ENCODE peak calls at places on chromosomes 2 and 18, in nine cellular contexts. One of them, this sample, is unnamed.

GRCh38 chr2:175293776-175294175 is 112.3 kb upstream of the ATP5MC3 start:
- DNase-seq in progenitor cell of endocrine pancreas: no peak
- DNase-seq in ovary: no peak
- DNase-seq in astrocyte of the cerebellum: no peak
- DNase-seq in cardiac fibroblast: no peak
- DNase-seq in upper lobe of right lung: no peak
- DNase-seq in type B pancreatic cell: no peak
- DNase-seq in HCT116: peak; percentile 7
- DNase-seq in mesothelial cell of epicardium: no peak
- DNase-seq in this sample: no peak

GRCh38 chr2:37875332-37875976 is 49.6 kb upstream of the RMDN2 start:
- DNase-seq in type B pancreatic cell: no peak
- DNase-seq in progenitor cell of endocrine pancreas: no peak
- DNase-seq in upper lobe of right lung: no peak
- DNase-seq in HCT116: no peak
- DNase-seq in cardiac fibroblast: no peak
- DNase-seq in astrocyte of the cerebellum: no peak
- DNase-seq in mesothelial cell of epicardium: no peak
- DNase-seq in ovary: no peak
- DNase-seq in this sample: peak; percentile 34

GRCh38 chr2:129620411-129620810 is 359.1 kb upstream of the RAB6C start:
- DNase-seq in progenitor cell of endocrine pancreas: no peak
- DNase-seq in astrocyte of the cerebellum: no peak
- DNase-seq in mesothelial cell of epicardium: no peak
- DNase-seq in HCT116: no peak
- DNase-seq in upper lobe of right lung: no peak
- DNase-seq in ovary: no peak
- DNase-seq in type B pancreatic cell: no peak
- DNase-seq in cardiac fibroblast: no peak
- DNase-seq in this sample: no peak

GRCh38 chr18:79106084-79106483 is 36.9 kb downstream of the ATP9B start:
- DNase-seq in ovary: no peak
- DNase-seq in progenitor cell of endocrine pancreas: no peak
- DNase-seq in upper lobe of right lung: no peak
- DNase-seq in cardiac fibroblast: no peak
- DNase-seq in astrocyte of the cerebellum: no peak
- DNase-seq in type B pancreatic cell: no peak
- DNase-seq in mesothelial cell of epicardium: no peak
- DNase-seq in HCT116: no peak
- DNase-seq in this sample: no peak

GRCh38 chr2:152686308-152686707 is 31.0 kb downstream of the PRPF40A start:
- DNase-seq in type B pancreatic cell: no peak
- DNase-seq in HCT116: no peak
- DNase-seq in progenitor cell of endocrine pancreas: no peak
- DNase-seq in astrocyte of the cerebellum: no peak
- DNase-seq in upper lobe of right lung: no peak
- DNase-seq in ovary: no peak
- DNase-seq in cardiac fibroblast: no peak
- DNase-seq in mesothelial cell of epicardium: no peak
- DNase-seq in this sample: no peak

GRCh38 chr2:6806605-6807004 is 59.1 kb downstream of the CMPK2 start:
- DNase-seq in cardiac fibroblast: no peak
- DNase-seq in progenitor cell of endocrine pancreas: no peak
- DNase-seq in type B pancreatic cell: no peak
- DNase-seq in HCT116: no peak
- DNase-seq in mesothelial cell of epicardium: no peak
- DNase-seq in upper lobe of right lung: no peak
- DNase-seq in astrocyte of the cerebellum: no peak
- DNase-seq in ovary: no peak
- DNase-seq in this sample: no peak

GRCh38 chr18:39796413-39796812 is 2158.6 kb upstream of the PIK3C3 start:
- DNase-seq in mesothelial cell of epicardium: no peak
- DNase-seq in type B pancreatic cell: no peak
- DNase-seq in cardiac fibroblast: peak; percentile 10
- DNase-seq in HCT116: no peak
- DNase-seq in astrocyte of the cerebellum: no peak
- DNase-seq in upper lobe of right lung: no peak
- DNase-seq in ovary: no peak
- DNase-seq in progenitor cell of endocrine pancreas: no peak
- DNase-seq in this sample: no peak

GRCh38 chr2:190819835-190820234 is 60.8 kb upstream of the GLS start:
- DNase-seq in astrocyte of the cerebellum: no peak
- DNase-seq in type B pancreatic cell: no peak
- DNase-seq in mesothelial cell of epicardium: no peak
- DNase-seq in HCT116: no peak
- DNase-seq in upper lobe of right lung: no peak
- DNase-seq in cardiac fibroblast: peak; percentile 90
- DNase-seq in ovary: no peak
- DNase-seq in progenitor cell of endocrine pancreas: no peak
- DNase-seq in this sample: no peak

GRCh38 chr2:139867601-139868226 is 1087.5 kb upstream of the NXPH2 start:
- DNase-seq in upper lobe of right lung: no peak
- DNase-seq in cardiac fibroblast: no peak
- DNase-seq in progenitor cell of endocrine pancreas: no peak
- DNase-seq in astrocyte of the cerebellum: no peak
- DNase-seq in mesothelial cell of epicardium: no peak
- DNase-seq in HCT116: no peak
- DNase-seq in type B pancreatic cell: no peak
- DNase-seq in ovary: no peak
- DNase-seq in this sample: no peak

GRCh38 chr18:12048827-12049175 is 44.8 kb upstream of the ANKRD62 start:
- DNase-seq in upper lobe of right lung: no peak
- DNase-seq in mesothelial cell of epicardium: no peak
- DNase-seq in progenitor cell of endocrine pancreas: no peak
- DNase-seq in HCT116: no peak
- DNase-seq in astrocyte of the cerebellum: peak; percentile 61
- DNase-seq in cardiac fibroblast: no peak
- DNase-seq in type B pancreatic cell: no peak
- DNase-seq in ovary: no peak
- DNase-seq in this sample: no peak

GRCh38 chr2:130864830-130865229 is 28.1 kb downstream of the ARHGEF4 start:
- DNase-seq in ovary: peak; percentile 62
- DNase-seq in type B pancreatic cell: no peak
- DNase-seq in cardiac fibroblast: peak; percentile 96
- DNase-seq in upper lobe of right lung: peak; percentile 67
- DNase-seq in mesothelial cell of epicardium: no peak
- DNase-seq in progenitor cell of endocrine pancreas: no peak
- DNase-seq in HCT116: peak; percentile 50
- DNase-seq in astrocyte of the cerebellum: peak; percentile 8
- DNase-seq in this sample: no peak

GRCh38 chr2:103739216-103739615 is 977.4 kb downstream of the TMEM182 start:
- DNase-seq in upper lobe of right lung: no peak
- DNase-seq in cardiac fibroblast: no peak
- DNase-seq in ovary: no peak
- DNase-seq in HCT116: no peak
- DNase-seq in type B pancreatic cell: no peak
- DNase-seq in progenitor cell of endocrine pancreas: no peak
- DNase-seq in mesothelial cell of epicardium: no peak
- DNase-seq in astrocyte of the cerebellum: no peak
- DNase-seq in this sample: no peak

DNA sequence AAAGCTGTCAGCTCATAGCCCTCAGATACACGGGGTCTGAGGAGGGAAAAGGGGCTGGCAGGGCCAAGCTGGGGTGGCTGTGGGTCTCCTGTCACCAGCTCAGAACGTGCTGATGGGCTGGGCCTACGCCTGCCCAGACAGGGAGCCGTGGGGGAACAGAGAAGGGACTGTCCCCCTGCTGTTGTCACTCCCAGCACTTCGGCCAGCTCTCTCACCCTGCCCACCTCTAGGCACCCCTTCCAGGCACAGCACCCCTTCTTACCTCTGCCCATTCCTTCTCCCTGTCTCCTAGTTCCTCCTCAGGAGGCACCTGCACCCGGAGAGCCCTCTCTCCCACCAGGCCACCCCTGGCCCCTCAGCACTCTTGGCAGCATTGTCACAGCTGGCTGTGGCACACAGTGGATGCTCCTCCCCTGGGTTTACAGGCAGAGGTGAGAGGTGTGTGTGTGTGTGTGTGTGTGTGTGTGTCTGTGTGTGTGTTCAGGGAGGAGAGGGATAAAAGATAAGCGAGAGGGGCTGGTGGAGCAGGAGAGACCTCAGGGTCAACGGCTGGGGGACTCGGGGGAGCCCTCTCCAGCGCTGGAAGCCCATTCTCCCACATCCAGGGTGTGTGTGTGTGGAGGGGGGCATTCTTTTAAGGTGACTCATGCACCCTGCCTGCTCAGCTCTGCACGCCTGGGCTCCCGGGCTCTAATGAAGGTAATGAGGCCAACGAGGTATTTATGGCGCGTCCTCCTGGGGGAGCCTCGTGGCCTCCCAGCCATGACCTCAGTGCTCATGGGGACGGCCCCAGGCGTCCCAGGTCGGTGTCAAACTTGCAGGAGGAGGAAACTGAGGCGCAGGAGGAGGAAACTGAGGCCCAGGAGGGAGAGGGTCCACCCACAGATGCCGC is 66.1 kb upstream of the SMAD7 start:
- DNase-seq in progenitor cell of endocrine pancreas: peak; percentile 57
- DNase-seq in ovary: peak; percentile 63
- DNase-seq in type B pancreatic cell: peak; percentile 67
- DNase-seq in mesothelial cell of epicardium: peak; percentile 69
- DNase-seq in astrocyte of the cerebellum: peak; percentile 76
- DNase-seq in HCT116: peak; percentile 60
- DNase-seq in upper lobe of right lung: peak; percentile 70
- DNase-seq in cardiac fibroblast: peak; percentile 84
- DNase-seq in this sample: peak; percentile 56
- TF ChIP-seq CTCF in progenitor cell of endocrine pancreas: no peak
- TF ChIP-seq CTCF in ovary: no peak
- TF ChIP-seq CTCF in type B pancreatic cell: no peak
- TF ChIP-seq CTCF in mesothelial cell of epicardium: no peak
- TF ChIP-seq CTCF in astrocyte of the cerebellum: peak; percentile 13
- TF ChIP-seq CTCF in HCT116: no peak
- TF ChIP-seq CTCF in upper lobe of right lung: no peak
- TF ChIP-seq CTCF in cardiac fibroblast: no peak
- TF ChIP-seq CTCF in this sample: no peak

GRCh38 chr2:219619235-219619634 is 8.2 kb upstream of the SLC4A3 start:
- DNase-seq in mesothelial cell of epicardium: no peak
- DNase-seq in astrocyte of the cerebellum: no peak
- DNase-seq in HCT116: no peak
- DNase-seq in progenitor cell of endocrine pancreas: no peak
- DNase-seq in ovary: no peak
- DNase-seq in type B pancreatic cell: no peak
- DNase-seq in cardiac fibroblast: no peak
- DNase-seq in upper lobe of right lung: no peak
- DNase-seq in this sample: no peak
- TF ChIP-seq CTCF in mesothelial cell of epicardium: no peak
- TF ChIP-seq CTCF in astrocyte of the cerebellum: no peak
- TF ChIP-seq CTCF in HCT116: no peak
- TF ChIP-seq CTCF in progenitor cell of endocrine pancreas: peak; percentile 31
- TF ChIP-seq CTCF in ovary: no peak
- TF ChIP-seq CTCF in type B pancreatic cell: peak; percentile 46
- TF ChIP-seq CTCF in cardiac fibroblast: no peak
- TF ChIP-seq CTCF in upper lobe of right lung: no peak
- TF ChIP-seq CTCF in this sample: peak; percentile 21

DNA sequence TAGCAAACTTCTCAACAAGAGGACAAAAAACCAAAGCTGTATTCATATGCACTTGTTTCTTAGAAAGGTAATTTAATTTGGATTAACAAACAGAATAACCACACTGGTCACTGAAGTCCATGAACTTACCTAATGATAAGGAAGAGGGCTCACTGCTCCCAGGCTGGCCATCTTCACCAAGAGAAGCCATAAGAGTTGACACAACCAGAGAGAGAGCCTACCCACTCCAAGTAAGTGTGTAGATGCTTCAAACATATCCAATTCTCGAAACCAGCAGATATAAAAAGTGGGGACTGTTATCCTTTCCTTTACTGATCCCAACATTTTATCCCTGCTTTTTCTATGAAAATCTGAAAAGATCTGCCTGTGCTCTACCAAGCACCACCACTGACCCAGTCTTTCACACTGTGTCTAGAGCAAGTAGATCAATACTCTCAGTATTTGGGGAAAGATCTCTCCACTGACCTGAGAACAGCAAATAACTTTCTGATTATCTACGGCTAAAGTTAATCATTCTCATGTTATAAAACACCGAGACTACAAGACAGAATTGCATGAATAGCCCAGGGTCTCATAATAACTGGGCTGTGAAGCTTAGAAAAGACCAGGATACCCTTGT is 111.5 kb upstream of the RNU4ATAC start:
- DNase-seq in HCT116: no peak
- DNase-seq in progenitor cell of endocrine pancreas: no peak
- DNase-seq in ovary: no peak
- DNase-seq in type B pancreatic cell: no peak
- DNase-seq in mesothelial cell of epicardium: no peak
- DNase-seq in upper lobe of right lung: no peak
- DNase-seq in astrocyte of the cerebellum: no peak
- DNase-seq in cardiac fibroblast: no peak
- DNase-seq in this sample: no peak
- TF ChIP-seq CTCF in HCT116: no peak
- TF ChIP-seq CTCF in progenitor cell of endocrine pancreas: no peak
- TF ChIP-seq CTCF in ovary: no peak
- TF ChIP-seq CTCF in type B pancreatic cell: no peak
- TF ChIP-seq CTCF in mesothelial cell of epicardium: no peak
- TF ChIP-seq CTCF in upper lobe of right lung: no peak
- TF ChIP-seq CTCF in astrocyte of the cerebellum: no peak
- TF ChIP-seq CTCF in cardiac fibroblast: no peak
- TF ChIP-seq CTCF in this sample: no peak

DNA sequence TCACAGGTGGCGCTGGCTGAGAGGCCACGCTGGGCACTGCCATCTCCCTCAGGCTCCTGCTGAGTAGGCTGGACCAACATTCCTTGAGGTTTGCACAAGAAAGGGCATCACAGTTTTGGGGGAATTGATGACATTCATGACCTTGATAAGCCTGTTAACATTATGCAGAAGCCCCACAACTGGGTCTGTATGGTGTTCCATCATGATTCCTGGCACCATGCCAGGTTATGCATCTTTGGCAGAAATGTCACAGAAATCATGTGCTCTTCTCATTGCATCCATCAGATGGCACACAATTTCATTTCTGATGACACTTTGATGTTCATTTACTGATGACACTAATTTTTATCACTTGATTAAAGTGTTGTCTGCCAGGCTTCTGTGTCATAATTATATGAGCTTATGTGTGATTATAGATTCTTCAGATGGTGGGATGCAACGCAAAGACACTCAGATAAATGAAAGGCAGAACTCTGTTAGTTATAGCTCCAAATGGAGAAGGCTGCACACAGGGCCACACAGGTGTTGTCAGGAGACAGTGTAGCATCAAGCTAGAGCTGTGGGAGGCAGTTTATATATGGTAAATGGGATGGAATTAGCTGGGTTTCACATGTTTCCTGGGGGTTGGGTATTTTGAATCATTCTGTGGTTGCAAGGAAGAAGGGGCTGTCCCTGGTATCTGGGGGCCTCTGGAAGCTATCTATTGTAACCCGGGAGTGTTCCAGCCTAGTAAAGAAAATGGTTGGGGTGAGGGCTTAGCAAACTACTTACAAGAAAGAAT is 191.3 kb downstream of the SLC39A10 start:
- DNase-seq in cardiac fibroblast: no peak
- DNase-seq in upper lobe of right lung: no peak
- DNase-seq in astrocyte of the cerebellum: no peak
- DNase-seq in ovary: no peak
- DNase-seq in type B pancreatic cell: no peak
- DNase-seq in HCT116: peak; percentile 1
- DNase-seq in mesothelial cell of epicardium: no peak
- DNase-seq in progenitor cell of endocrine pancreas: no peak
- DNase-seq in this sample: no peak
- TF ChIP-seq CTCF in cardiac fibroblast: no peak
- TF ChIP-seq CTCF in upper lobe of right lung: no peak
- TF ChIP-seq CTCF in astrocyte of the cerebellum: no peak
- TF ChIP-seq CTCF in ovary: no peak
- TF ChIP-seq CTCF in type B pancreatic cell: no peak
- TF ChIP-seq CTCF in HCT116: no peak
- TF ChIP-seq CTCF in mesothelial cell of epicardium: no peak
- TF ChIP-seq CTCF in progenitor cell of endocrine pancreas: no peak
- TF ChIP-seq CTCF in this sample: no peak